ENCODE peak calls at places on chromosomes 7 and 10, in seven cellular contexts. One of them, this sample, is unnamed.

GRCh38 chr7:44966731-44967538 is 11.9 kb downstream of the MYO1G start:
- DNase-seq in A549: no peak
- DNase-seq in body of pancreas: no peak
- DNase-seq in HepG2: no peak
- DNase-seq in heart left ventricle: no peak
- DNase-seq in prostate gland: no peak
- DNase-seq in IMR-90: no peak
- DNase-seq in this sample: no peak

GRCh38 chr10:125766511-125766910 is 9.1 kb downstream of the MMP21 start:
- DNase-seq in A549: no peak
- DNase-seq in body of pancreas: no peak
- DNase-seq in HepG2: no peak
- DNase-seq in heart left ventricle: no peak
- DNase-seq in prostate gland: no peak
- DNase-seq in IMR-90: no peak
- DNase-seq in this sample: no peak

GRCh38 chr7:83201355-83201754 is 38.7 kb upstream of the PCLO start:
- DNase-seq in A549: no peak
- DNase-seq in body of pancreas: no peak
- DNase-seq in HepG2: no peak
- DNase-seq in heart left ventricle: no peak
- DNase-seq in prostate gland: no peak
- DNase-seq in IMR-90: no peak
- DNase-seq in this sample: no peak

GRCh38 chr7:155512246-155512887 is 34.0 kb downstream of the CNPY1 start:
- DNase-seq in A549: no peak
- DNase-seq in body of pancreas: no peak
- DNase-seq in HepG2: no peak
- DNase-seq in heart left ventricle: no peak
- DNase-seq in prostate gland: no peak
- DNase-seq in IMR-90: no peak
- DNase-seq in this sample: no peak

GRCh38 chr7:8254215-8254614 is 7.8 kb downstream of the ICA1 start:
- DNase-seq in A549: no peak
- DNase-seq in body of pancreas: no peak
- DNase-seq in HepG2: no peak
- DNase-seq in heart left ventricle: no peak
- DNase-seq in prostate gland: no peak
- DNase-seq in IMR-90: no peak
- DNase-seq in this sample: no peak

GRCh38 chr7:40324889-40325288 is 190.1 kb downstream of the SUGCT start:
- DNase-seq in A549: no peak
- DNase-seq in body of pancreas: no peak
- DNase-seq in HepG2: no peak
- DNase-seq in heart left ventricle: no peak
- DNase-seq in prostate gland: no peak
- DNase-seq in IMR-90: peak
- DNase-seq in this sample: no peak

GRCh38 chr10:24674892-24675632 is 48.6 kb downstream of the ARHGAP21 start:
- DNase-seq in A549: no peak
- DNase-seq in body of pancreas: no peak
- DNase-seq in HepG2: no peak
- DNase-seq in heart left ventricle: no peak
- DNase-seq in prostate gland: no peak
- DNase-seq in IMR-90: no peak
- DNase-seq in this sample: no peak

GRCh38 chr7:47534322-47535032 is 47.4 kb downstream of the TNS3 start:
- DNase-seq in A549: no peak
- DNase-seq in body of pancreas: no peak
- DNase-seq in HepG2: no peak
- DNase-seq in heart left ventricle: no peak
- DNase-seq in prostate gland: no peak
- DNase-seq in IMR-90: no peak
- DNase-seq in this sample: no peak

GRCh38 chr10:21364196-21365114 is 161.0 kb downstream of the SKIDA1 start:
- DNase-seq in A549: peak
- DNase-seq in body of pancreas: no peak
- DNase-seq in HepG2: peak
- DNase-seq in heart left ventricle: peak
- DNase-seq in prostate gland: no peak
- DNase-seq in IMR-90: peak
- DNase-seq in this sample: no peak

GRCh38 chr7:36155811-36156361 is 2.8 kb downstream of the EEPD1 start:
- DNase-seq in A549: no peak
- DNase-seq in body of pancreas: peak
- DNase-seq in HepG2: no peak
- DNase-seq in heart left ventricle: peak
- DNase-seq in prostate gland: peak
- DNase-seq in IMR-90: peak
- DNase-seq in this sample: no peak

GRCh38 chr7:128869138-128869943 is 6.7 kb downstream of the ATP6V1F start:
- DNase-seq in A549: no peak
- DNase-seq in body of pancreas: peak
- DNase-seq in HepG2: no peak
- DNase-seq in heart left ventricle: peak
- DNase-seq in prostate gland: peak
- DNase-seq in IMR-90: peak
- DNase-seq in this sample: peak

GRCh38 chr10:35423505-35424306 is 87.4 kb downstream of the CCNY start:
- DNase-seq in A549: no peak
- DNase-seq in body of pancreas: no peak
- DNase-seq in HepG2: no peak
- DNase-seq in heart left ventricle: no peak
- DNase-seq in prostate gland: no peak
- DNase-seq in IMR-90: peak
- DNase-seq in this sample: no peak

GRCh38 chr10:35552622-35553342 is 52.4 kb upstream of the GJD4 start:
- DNase-seq in A549: no peak
- DNase-seq in body of pancreas: no peak
- DNase-seq in HepG2: no peak
- DNase-seq in heart left ventricle: no peak
- DNase-seq in prostate gland: no peak
- DNase-seq in IMR-90: peak
- DNase-seq in this sample: no peak

GRCh38 chr7:29035044-29035740 is 77.1 kb upstream of the TRIL start:
- DNase-seq in A549: peak
- DNase-seq in body of pancreas: no peak
- DNase-seq in HepG2: peak
- DNase-seq in heart left ventricle: no peak
- DNase-seq in prostate gland: no peak
- DNase-seq in IMR-90: peak
- DNase-seq in this sample: no peak

GRCh38 chr10:102159831-102160230 is 7.6 kb downstream of the NOLC1 start:
- DNase-seq in A549: no peak
- DNase-seq in body of pancreas: no peak
- DNase-seq in HepG2: no peak
- DNase-seq in heart left ventricle: no peak
- DNase-seq in prostate gland: no peak
- DNase-seq in IMR-90: no peak
- DNase-seq in this sample: no peak

GRCh38 chr10:25068152-25069058 is 52.0 kb downstream of the THNSL1 start:
- DNase-seq in A549: no peak
- DNase-seq in body of pancreas: no peak
- DNase-seq in HepG2: peak
- DNase-seq in heart left ventricle: no peak
- DNase-seq in prostate gland: no peak
- DNase-seq in IMR-90: peak
- DNase-seq in this sample: no peak

GRCh38 chr7:112452102-112452888 is 2.0 kb downstream of the IFRD1 start:
- DNase-seq in A549: peak
- DNase-seq in body of pancreas: peak
- DNase-seq in HepG2: peak
- DNase-seq in heart left ventricle: peak
- DNase-seq in prostate gland: peak
- DNase-seq in IMR-90: peak
- DNase-seq in this sample: peak

GRCh38 chr10:52213511-52213831 is 100.6 kb upstream of the DKK1 start:
- DNase-seq in A549: no peak
- DNase-seq in body of pancreas: peak
- DNase-seq in HepG2: peak
- DNase-seq in heart left ventricle: no peak
- DNase-seq in prostate gland: no peak
- DNase-seq in IMR-90: peak
- DNase-seq in this sample: no peak

DNA sequence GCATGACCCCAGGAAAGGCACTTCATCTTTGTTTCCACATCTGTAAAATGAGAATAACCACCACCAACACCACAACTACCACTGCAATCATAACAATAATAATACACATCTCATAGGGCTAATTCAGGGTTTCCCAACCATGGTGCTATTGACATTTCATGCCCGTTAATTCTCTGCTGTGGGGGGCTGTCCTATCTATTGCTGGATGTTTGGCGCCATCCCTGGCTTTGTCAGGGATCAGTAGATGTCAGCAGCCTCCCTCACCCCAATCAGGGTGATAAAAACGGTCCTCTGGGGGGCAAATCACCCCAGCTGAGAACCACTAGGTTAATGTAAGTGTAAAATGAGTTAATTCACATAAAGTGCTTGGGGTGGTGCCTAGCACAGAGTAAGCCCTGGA is 145.8 kb downstream of the EMX2 start:
- DNase-seq in A549: no peak
- DNase-seq in body of pancreas: no peak
- DNase-seq in HepG2: no peak
- DNase-seq in heart left ventricle: no peak
- DNase-seq in prostate gland: no peak
- DNase-seq in IMR-90: no peak
- DNase-seq in this sample: no peak
- TF ChIP-seq CTCF in A549: no peak
- TF ChIP-seq CTCF in body of pancreas: no peak
- TF ChIP-seq CTCF in HepG2: no peak
- TF ChIP-seq CTCF in heart left ventricle: no peak
- TF ChIP-seq CTCF in prostate gland: no peak
- TF ChIP-seq CTCF in IMR-90: no peak
- TF ChIP-seq CTCF in this sample: no peak

GRCh38 chr7:77800158-77800557 is 1.6 kb downstream of the PHTF2 start:
- DNase-seq in A549: no peak
- DNase-seq in body of pancreas: no peak
- DNase-seq in HepG2: no peak
- DNase-seq in heart left ventricle: no peak
- DNase-seq in prostate gland: no peak
- DNase-seq in IMR-90: peak
- DNase-seq in this sample: no peak

GRCh38 chr7:77797734-77798393 is 370 bp downstream of the TMEM60 start:
- DNase-seq in A549: no peak
- DNase-seq in body of pancreas: no peak
- DNase-seq in HepG2: no peak
- DNase-seq in heart left ventricle: no peak
- DNase-seq in prostate gland: no peak
- DNase-seq in IMR-90: peak
- DNase-seq in this sample: no peak

GRCh38 chr7:77796960-77797359 is 1.3 kb downstream of the TMEM60 start:
- DNase-seq in A549: no peak
- DNase-seq in body of pancreas: no peak
- DNase-seq in HepG2: no peak
- DNase-seq in heart left ventricle: no peak
- DNase-seq in prostate gland: no peak
- DNase-seq in IMR-90: no peak
- DNase-seq in this sample: no peak

GRCh38 chr7:77799078-77799964 is 748 bp downstream of the PHTF2 start:
- DNase-seq in A549: peak
- DNase-seq in body of pancreas: peak
- DNase-seq in HepG2: no peak
- DNase-seq in heart left ventricle: peak
- DNase-seq in prostate gland: peak
- DNase-seq in IMR-90: peak
- DNase-seq in this sample: peak

GRCh38 chr7:77798394-77799077 is at the start of the genes PHTF2 and TMEM60:
- DNase-seq in A549: peak
- DNase-seq in body of pancreas: peak
- DNase-seq in HepG2: peak
- DNase-seq in heart left ventricle: peak
- DNase-seq in prostate gland: peak
- DNase-seq in IMR-90: peak
- DNase-seq in this sample: peak
- TF ChIP-seq POLR2A in A549: peak
- TF ChIP-seq POLR2A in body of pancreas: peak
- TF ChIP-seq POLR2A in HepG2: peak
- TF ChIP-seq POLR2A in heart left ventricle: peak
- TF ChIP-seq POLR2A in prostate gland: peak
- TF ChIP-seq POLR2A in IMR-90: peak
- TF ChIP-seq POLR2A in this sample: no peak

GRCh38 chr10:23081891-23082290 is 13.5 kb upstream of the MSRB2 start:
- DNase-seq in A549: peak
- DNase-seq in body of pancreas: no peak
- DNase-seq in HepG2: peak
- DNase-seq in heart left ventricle: no peak
- DNase-seq in prostate gland: no peak
- DNase-seq in IMR-90: peak
- DNase-seq in this sample: no peak
- TF ChIP-seq CTCF in A549: peak
- TF ChIP-seq CTCF in body of pancreas: no peak
- TF ChIP-seq CTCF in HepG2: peak
- TF ChIP-seq CTCF in heart left ventricle: peak
- TF ChIP-seq CTCF in prostate gland: peak
- TF ChIP-seq CTCF in IMR-90: peak
- TF ChIP-seq CTCF in this sample: no peak

GRCh38 chr10:113854757-113855626 is 531 bp downstream of the NHLRC2 start:
- DNase-seq in A549: peak
- DNase-seq in body of pancreas: peak
- DNase-seq in HepG2: peak
- DNase-seq in heart left ventricle: peak
- DNase-seq in prostate gland: peak
- DNase-seq in IMR-90: peak
- DNase-seq in this sample: peak
- TF ChIP-seq POLR2A in A549: peak
- TF ChIP-seq POLR2A in body of pancreas: peak
- TF ChIP-seq POLR2A in HepG2: peak
- TF ChIP-seq POLR2A in heart left ventricle: peak
- TF ChIP-seq POLR2A in prostate gland: no peak
- TF ChIP-seq POLR2A in IMR-90: peak
- TF ChIP-seq POLR2A in this sample: no peak

DNA sequence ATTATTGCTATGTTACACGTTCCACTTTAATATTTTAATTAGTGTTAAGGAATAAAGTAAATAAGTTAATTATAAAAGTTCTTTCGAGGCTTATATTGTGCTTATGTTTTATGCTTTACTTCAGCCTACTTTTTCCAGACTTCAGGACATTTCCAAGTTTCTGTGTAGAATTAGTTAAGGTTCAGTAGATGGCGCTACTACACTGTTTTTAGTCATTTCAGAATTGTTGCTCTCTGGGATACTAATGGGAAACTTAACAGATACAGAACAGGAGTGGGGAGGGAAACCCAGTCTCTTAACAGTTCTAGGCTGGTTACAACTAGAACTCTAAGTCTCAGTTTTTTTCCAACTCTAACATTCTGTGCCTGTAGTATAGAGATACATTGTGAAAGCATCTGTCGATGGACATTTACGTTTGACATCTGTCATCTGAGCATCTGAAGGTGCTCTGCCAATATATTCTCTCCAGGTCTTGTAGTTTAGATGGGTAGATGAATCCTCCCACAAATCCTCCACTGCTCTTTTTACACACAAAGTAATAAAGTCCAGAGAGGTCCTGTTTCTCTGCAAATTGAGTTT is 56.8 kb upstream of the FAM171A1 start:
- DNase-seq in A549: no peak
- DNase-seq in body of pancreas: no peak
- DNase-seq in HepG2: peak
- DNase-seq in heart left ventricle: no peak
- DNase-seq in prostate gland: no peak
- DNase-seq in IMR-90: peak
- DNase-seq in this sample: no peak
- TF ChIP-seq CTCF in A549: peak
- TF ChIP-seq CTCF in body of pancreas: peak
- TF ChIP-seq CTCF in HepG2: peak
- TF ChIP-seq CTCF in heart left ventricle: peak
- TF ChIP-seq CTCF in prostate gland: peak
- TF ChIP-seq CTCF in IMR-90: peak
- TF ChIP-seq CTCF in this sample: no peak

GRCh38 chr10:29634105-29634504 is 666 bp downstream of the SVIL start:
- DNase-seq in A549: no peak
- DNase-seq in body of pancreas: no peak
- DNase-seq in HepG2: no peak
- DNase-seq in heart left ventricle: no peak
- DNase-seq in prostate gland: no peak
- DNase-seq in IMR-90: no peak
- DNase-seq in this sample: no peak
- TF ChIP-seq POLR2A in A549: no peak
- TF ChIP-seq POLR2A in body of pancreas: no peak
- TF ChIP-seq POLR2A in HepG2: no peak
- TF ChIP-seq POLR2A in heart left ventricle: no peak
- TF ChIP-seq POLR2A in prostate gland: no peak
- TF ChIP-seq POLR2A in IMR-90: no peak
- TF ChIP-seq POLR2A in this sample: no peak